ENCODE peak calls at places on chromosomes 12 and 14, in four cellular contexts. One of them, this sample, is unnamed.

GRCh38 chr14:65594153-65594881 is 181.8 kb downstream of the FUT8 start:
- DNase-seq in H1: peak
- DNase-seq in GM12878: no peak
- DNase-seq in SK-N-SH: no peak
- DNase-seq in this sample: peak

GRCh38 chr12:44227601-44228000 is 391.7 kb downstream of the TMEM117 start:
- DNase-seq in H1: no peak
- DNase-seq in GM12878: no peak
- DNase-seq in SK-N-SH: no peak
- DNase-seq in this sample: no peak

GRCh38 chr12:913919-914718 is 35.4 kb downstream of the RAD52 start:
- DNase-seq in H1: no peak
- DNase-seq in GM12878: no peak
- DNase-seq in SK-N-SH: no peak
- DNase-seq in this sample: no peak

GRCh38 chr12:52756281-52756960 is 20.7 kb downstream of the KRT76 start:
- DNase-seq in H1: no peak
- DNase-seq in GM12878: no peak
- DNase-seq in SK-N-SH: no peak
- DNase-seq in this sample: no peak

GRCh38 chr14:105067140-105067968 is 2.1 kb upstream of the GPR132 start:
- DNase-seq in H1: no peak
- DNase-seq in GM12878: peak
- DNase-seq in SK-N-SH: no peak
- DNase-seq in this sample: no peak

GRCh38 chr12:100868487-100868886 is 73.9 kb downstream of the ANO4 start:
- DNase-seq in H1: no peak
- DNase-seq in GM12878: no peak
- DNase-seq in SK-N-SH: no peak
- DNase-seq in this sample: no peak

GRCh38 chr12:1054103-1054838 is 63.2 kb downstream of the ERC1 start:
- DNase-seq in H1: peak
- DNase-seq in GM12878: no peak
- DNase-seq in SK-N-SH: peak
- DNase-seq in this sample: peak

GRCh38 chr12:26691234-26691970 is 141.6 kb downstream of the ITPR2 start:
- DNase-seq in H1: peak
- DNase-seq in GM12878: no peak
- DNase-seq in SK-N-SH: no peak
- DNase-seq in this sample: peak

GRCh38 chr14:101470266-101470665 is 91.0 kb upstream of the DIO3 start:
- DNase-seq in H1: no peak
- DNase-seq in GM12878: no peak
- DNase-seq in SK-N-SH: no peak
- DNase-seq in this sample: no peak

GRCh38 chr14:69712637-69713088 is 54.3 kb upstream of the SRSF5 start:
- DNase-seq in H1: no peak
- DNase-seq in GM12878: no peak
- DNase-seq in SK-N-SH: no peak
- DNase-seq in this sample: no peak

GRCh38 chr14:74843653-74844052 is 32.3 kb downstream of the PROX2 start:
- DNase-seq in H1: no peak
- DNase-seq in GM12878: no peak
- DNase-seq in SK-N-SH: peak
- DNase-seq in this sample: no peak

GRCh38 chr12:39831587-39832315 is 212.1 kb upstream of the ABCD2 start:
- DNase-seq in H1: no peak
- DNase-seq in GM12878: no peak
- DNase-seq in SK-N-SH: no peak
- DNase-seq in this sample: peak

GRCh38 chr12:30136661-30137060 is 352.9 kb upstream of the TMTC1 start:
- DNase-seq in H1: no peak
- DNase-seq in GM12878: no peak
- DNase-seq in SK-N-SH: no peak
- DNase-seq in this sample: no peak

GRCh38 chr14:104953896-104954656 is 24.1 kb downstream of the AHNAK2 start:
- DNase-seq in H1: no peak
- DNase-seq in GM12878: no peak
- DNase-seq in SK-N-SH: no peak
- DNase-seq in this sample: no peak

GRCh38 chr14:70086685-70087379 is 101.9 kb downstream of the SLC8A3 start:
- DNase-seq in H1: no peak
- DNase-seq in GM12878: no peak
- DNase-seq in SK-N-SH: peak
- DNase-seq in this sample: peak

GRCh38 chr12:54300732-54301427 is at the start of gene NFE2:
- DNase-seq in H1: peak
- DNase-seq in GM12878: no peak
- DNase-seq in SK-N-SH: peak
- DNase-seq in this sample: peak

GRCh38 chr14:51554339-51554920 is 97.3 kb upstream of the FRMD6 start:
- DNase-seq in H1: no peak
- DNase-seq in GM12878: no peak
- DNase-seq in SK-N-SH: no peak
- DNase-seq in this sample: no peak

GRCh38 chr12:50765325-50765911 is 1.5 kb downstream of the ATF1 start:
- DNase-seq in H1: no peak
- DNase-seq in GM12878: no peak
- DNase-seq in SK-N-SH: peak
- DNase-seq in this sample: peak

GRCh38 chr14:55721353-55721752 is 141.3 kb downstream of the KTN1 start:
- DNase-seq in H1: no peak
- DNase-seq in GM12878: no peak
- DNase-seq in SK-N-SH: no peak
- DNase-seq in this sample: no peak

GRCh38 chr12:57621497-57622292 is 10.5 kb downstream of the ARHGEF25 start:
- DNase-seq in H1: no peak
- DNase-seq in GM12878: no peak
- DNase-seq in SK-N-SH: peak
- DNase-seq in this sample: no peak

GRCh38 chr14:48323655-48324054 is 648.2 kb upstream of the MDGA2 start:
- DNase-seq in H1: no peak
- DNase-seq in GM12878: no peak
- DNase-seq in SK-N-SH: no peak
- DNase-seq in this sample: no peak

GRCh38 chr14:23364164-23364571 is 804 bp downstream of the EFS start:
- DNase-seq in H1: no peak
- DNase-seq in GM12878: no peak
- DNase-seq in SK-N-SH: peak
- DNase-seq in this sample: no peak

GRCh38 chr14:99175331-99176155 is 96.5 kb downstream of the BCL11B start:
- DNase-seq in H1: no peak
- DNase-seq in GM12878: no peak
- DNase-seq in SK-N-SH: no peak
- DNase-seq in this sample: no peak

GRCh38 chr14:99174920-99175319 is 97.1 kb downstream of the BCL11B start:
- DNase-seq in H1: no peak
- DNase-seq in GM12878: no peak
- DNase-seq in SK-N-SH: no peak
- DNase-seq in this sample: no peak

GRCh38 chr14:99173086-99173485 is 98.9 kb downstream of the BCL11B start:
- DNase-seq in H1: no peak
- DNase-seq in GM12878: no peak
- DNase-seq in SK-N-SH: no peak
- DNase-seq in this sample: no peak

GRCh38 chr14:99176156-99176945 is 95.6 kb downstream of the BCL11B start:
- DNase-seq in H1: no peak
- DNase-seq in GM12878: no peak
- DNase-seq in SK-N-SH: no peak
- DNase-seq in this sample: no peak

DNA sequence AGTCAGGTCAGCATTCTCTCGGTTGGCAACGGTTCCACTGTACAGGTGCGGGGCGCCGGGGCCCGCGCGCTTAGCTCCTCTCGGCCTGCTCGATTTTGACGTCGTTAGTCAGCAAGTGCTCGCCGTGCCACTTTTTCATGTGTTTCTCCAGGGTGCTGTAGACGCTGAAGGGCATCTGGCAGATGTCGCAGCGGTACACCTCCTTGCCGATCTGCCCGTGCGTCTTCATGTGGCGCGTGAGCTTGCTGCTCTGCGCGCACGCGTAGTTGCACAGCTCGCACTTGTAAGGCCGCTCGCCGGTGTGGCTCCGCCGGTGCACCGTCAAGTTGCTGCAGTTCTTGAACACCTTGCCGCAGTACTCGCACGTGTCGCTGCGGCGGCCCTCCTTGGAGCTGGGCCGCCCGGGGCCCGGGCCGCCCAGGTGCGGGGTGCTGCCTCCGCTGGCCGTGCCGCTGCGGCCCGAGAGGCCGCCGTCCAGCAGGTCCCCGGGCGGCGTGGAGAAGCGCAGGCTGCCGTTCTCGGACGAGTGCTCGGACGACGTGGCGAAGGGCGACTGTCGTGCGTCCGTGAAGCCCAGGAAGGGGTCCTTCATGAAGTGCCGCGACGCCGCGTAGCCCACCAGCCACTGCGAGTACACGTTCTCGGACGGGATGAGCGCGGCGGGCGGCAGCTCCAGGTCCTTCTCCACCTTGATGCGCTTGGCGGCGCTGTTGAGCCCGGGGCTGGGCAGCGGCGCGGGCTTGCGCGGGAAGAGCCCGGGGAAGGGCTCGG is 97.7 kb downstream of the BCL11B start:
- DNase-seq in H1: no peak
- DNase-seq in GM12878: no peak
- DNase-seq in SK-N-SH: no peak
- DNase-seq in this sample: no peak
- TF ChIP-seq POLR2AphosphoS5 in H1: no peak
- TF ChIP-seq POLR2AphosphoS5 in GM12878: no peak
- TF ChIP-seq POLR2AphosphoS5 in SK-N-SH: no peak
- TF ChIP-seq POLR2AphosphoS5 in this sample: no peak

DNA sequence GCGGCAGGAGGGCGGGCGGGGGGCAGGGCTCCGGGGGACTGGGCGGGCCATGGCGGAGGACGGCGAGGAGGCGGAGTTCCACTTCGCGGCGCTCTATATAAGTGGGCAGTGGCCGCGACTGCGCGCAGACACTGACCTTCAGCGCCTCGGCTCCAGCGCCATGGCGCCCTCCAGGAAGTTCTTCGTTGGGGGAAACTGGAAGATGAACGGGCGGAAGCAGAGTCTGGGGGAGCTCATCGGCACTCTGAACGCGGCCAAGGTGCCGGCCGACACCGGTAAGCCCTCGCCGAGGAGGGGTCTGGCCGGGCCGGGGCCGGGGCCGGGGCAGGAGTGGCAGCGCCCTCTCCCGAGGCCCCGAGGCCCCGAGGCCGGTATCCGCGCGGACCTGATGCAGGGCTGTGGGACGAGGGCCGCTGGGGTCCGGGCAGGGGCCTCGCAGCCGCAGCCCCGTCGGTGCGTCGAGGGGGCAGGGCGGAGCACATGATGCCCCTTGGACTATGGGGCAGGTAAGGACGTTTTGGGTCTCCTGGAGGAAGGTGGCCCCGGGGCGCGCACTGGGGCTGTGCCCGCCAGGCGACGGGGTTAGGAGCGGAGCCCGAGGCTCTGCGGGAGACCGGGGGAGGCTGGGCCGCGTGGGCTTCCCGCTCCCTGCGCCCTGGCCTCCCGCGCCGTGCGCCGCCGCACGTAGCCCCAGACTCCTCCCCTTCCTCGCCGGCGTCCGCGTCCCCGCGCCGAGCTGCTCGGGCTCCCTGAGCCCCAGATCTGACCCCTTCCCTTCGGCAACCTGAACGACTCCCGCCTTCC is at the start of gene TPI1:
- DNase-seq in H1: no peak
- DNase-seq in GM12878: peak
- DNase-seq in SK-N-SH: peak
- DNase-seq in this sample: peak
- TF ChIP-seq TCF12 in H1: no peak
- TF ChIP-seq TCF12 in GM12878: peak
- TF ChIP-seq TCF12 in SK-N-SH: no peak
- TF ChIP-seq TCF12 in this sample: peak

GRCh38 chr12:67669217-67669924 is 20.8 kb downstream of the DYRK2 start:
- DNase-seq in H1: no peak
- DNase-seq in GM12878: no peak
- DNase-seq in SK-N-SH: no peak
- DNase-seq in this sample: no peak

GRCh38 chr12:67669925-67670631 is 21.5 kb downstream of the DYRK2 start:
- DNase-seq in H1: no peak
- DNase-seq in GM12878: no peak
- DNase-seq in SK-N-SH: peak
- DNase-seq in this sample: no peak

GRCh38 chr12:67665679-67666078 is 17.1 kb downstream of the DYRK2 start:
- DNase-seq in H1: no peak
- DNase-seq in GM12878: no peak
- DNase-seq in SK-N-SH: no peak
- DNase-seq in this sample: no peak

GRCh38 chr12:67666605-67667004 is 18.1 kb downstream of the DYRK2 start:
- DNase-seq in H1: no peak
- DNase-seq in GM12878: no peak
- DNase-seq in SK-N-SH: no peak
- DNase-seq in this sample: no peak

DNA sequence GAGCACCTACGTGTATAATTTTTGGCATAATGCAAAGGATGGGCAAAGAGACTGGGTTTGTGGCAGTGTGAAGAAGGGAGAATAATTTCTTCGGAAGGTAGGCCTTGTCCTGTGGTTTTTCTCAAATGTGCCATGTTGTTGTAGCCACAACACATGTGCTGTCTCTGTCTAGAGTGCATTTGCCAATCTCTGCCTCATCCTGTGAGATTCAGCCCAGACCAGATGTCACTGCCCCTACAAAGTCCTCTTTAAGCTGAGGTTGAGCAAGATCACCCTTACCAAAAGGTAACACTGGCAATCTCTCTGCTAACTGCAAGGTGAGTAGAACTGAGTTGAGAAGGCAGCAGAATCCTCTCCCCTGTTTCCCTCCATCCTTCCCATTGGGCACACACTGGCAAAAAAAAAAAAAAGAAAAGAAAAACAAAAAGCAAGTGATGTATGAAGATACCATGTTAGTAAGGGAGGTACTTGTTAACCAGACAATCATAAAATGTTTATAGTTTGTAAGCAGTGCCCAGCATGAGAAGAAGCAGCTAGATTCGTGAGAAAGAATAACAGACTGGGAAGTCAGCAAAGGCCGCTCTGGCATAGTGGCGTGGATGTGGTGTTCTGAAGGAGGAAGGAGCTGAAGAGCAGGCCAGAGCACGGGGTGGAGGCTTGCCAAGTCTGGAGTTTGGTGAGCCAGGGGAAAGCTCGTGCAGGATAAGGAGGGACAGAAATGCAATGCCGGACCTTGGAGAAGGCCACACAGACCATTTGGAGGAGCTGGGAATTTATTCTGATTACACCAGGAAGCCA is 18.9 kb downstream of the DYRK2 start:
- DNase-seq in H1: no peak
- DNase-seq in GM12878: no peak
- DNase-seq in SK-N-SH: no peak
- DNase-seq in this sample: no peak
- TF ChIP-seq POLR2AphosphoS5 in H1: no peak
- TF ChIP-seq POLR2AphosphoS5 in GM12878: no peak
- TF ChIP-seq POLR2AphosphoS5 in SK-N-SH: peak
- TF ChIP-seq POLR2AphosphoS5 in this sample: no peak

DNA sequence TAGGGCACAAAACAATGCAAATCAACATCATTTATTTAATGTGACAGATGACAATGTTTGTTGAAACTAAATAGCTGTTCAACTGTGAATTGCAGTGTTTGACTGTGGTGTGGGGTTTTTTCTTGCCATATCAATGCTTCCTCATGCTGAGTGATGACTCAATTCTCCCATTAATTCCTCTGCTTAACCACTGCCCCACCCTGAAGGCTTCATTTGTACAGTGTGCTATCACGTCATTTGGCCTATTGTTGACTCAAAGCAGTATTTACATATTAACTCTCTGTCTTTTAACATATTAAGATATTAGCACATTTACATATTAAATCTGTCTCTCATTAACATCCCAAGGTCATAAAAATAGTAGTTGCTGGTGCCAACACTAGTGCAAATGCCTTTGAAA is 164.8 kb upstream of the NRXN3 start:
- DNase-seq in H1: no peak
- DNase-seq in GM12878: peak
- DNase-seq in SK-N-SH: no peak
- DNase-seq in this sample: no peak
- TF ChIP-seq TCF12 in H1: no peak
- TF ChIP-seq TCF12 in GM12878: no peak
- TF ChIP-seq TCF12 in SK-N-SH: no peak
- TF ChIP-seq TCF12 in this sample: no peak